ENCODE peak calls at places on chromosomes 11 and 22, in five cellular contexts. L is upper lobe of left lung; Y is ovary; U is CD8-positive, alpha-beta memory T cell; F is kidney epithelial cell. S is an unnamed sample. For H3K27me3, the result is how much of the 10 kb centered on the place peaks cover.

GRCh38 chr11:99325807-99326206 is 305.1 kb downstream of the CNTN5 start:
- DNase-seq in U (no peak), F (peak), L (no peak), Y (no peak), S (no peak)

GRCh38 chr11:44622721-44623258 is 57.3 kb downstream of the CD82 start:
- DNase-seq in Y (peak), L (peak), F (no peak), U (no peak), S (no peak)

GRCh38 chr11:126194121-126194543 is 17.3 kb downstream of the RPUSD4 start:
- DNase-seq in F (no peak), L (no peak), Y (peak), U (peak), S (peak)

GRCh38 chr11:102546923-102547471 is 16.4 kb upstream of the MMP7 start:
- DNase-seq in U (peak), Y (no peak), F (no peak), L (no peak), S (no peak)

GRCh38 chr11:34616086-34616485 is 4.8 kb upstream of the EHF start:
- DNase-seq in U (no peak), L (no peak), F (no peak), Y (no peak), S (no peak)

GRCh38 chr11:45745065-45745811 is 59.7 kb upstream of the SLC35C1 start:
- DNase-seq in Y (peak), L (no peak), U (no peak), F (no peak), S (no peak)

GRCh38 chr11:76147106-76147735 is 59.1 kb downstream of the WNT11 start:
- DNase-seq in L (no peak), Y (no peak), U (no peak), F (no peak), S (no peak)

GRCh38 chr11:7899418-7899817 is 31.6 kb downstream of the OR10A6 start:
- DNase-seq in Y (no peak), L (no peak), F (no peak), U (no peak), S (no peak)

GRCh38 chr22:45496451-45496941 is 6.2 kb upstream of the FBLN1 start:
- DNase-seq in L (no peak), U (no peak), Y (peak), F (no peak), S (no peak)

GRCh38 chr11:126546191-126546590 is 190.7 kb downstream of the ST3GAL4 start:
- DNase-seq in L (no peak), U (no peak), Y (no peak), F (no peak), S (no peak)

GRCh38 chr11:106969660-106970059 is 48.6 kb downstream of the GUCY1A2 start:
- DNase-seq in U (no peak), Y (no peak), L (no peak), F (no peak), S (no peak)

GRCh38 chr11:72243567-72244316 is at the start of gene PHOX2A:
- DNase-seq in U (no peak), F (no peak), Y (no peak), L (peak), S (no peak)
- H3K27me3 ChIP-seq in U (half or more), F (half or more), Y (under half), L (under half), S (under half)

GRCh38 chr22:22150457-22150856 is 94.1 kb upstream of the VPREB1 start:
- DNase-seq in Y (no peak), U (no peak), F (no peak), L (no peak), S (no peak)

GRCh38 chr22:22154068-22154467 is 90.5 kb upstream of the VPREB1 start:
- DNase-seq in U (no peak), L (no peak), Y (no peak), F (no peak), S (no peak)

GRCh38 chr22:22148905-22149304 is 95.7 kb upstream of the VPREB1 start:
- DNase-seq in U (no peak), F (no peak), L (no peak), Y (no peak), S (no peak)

GRCh38 chr22:22155607-22156006 is 89.0 kb upstream of the VPREB1 start:
- DNase-seq in Y (no peak), L (no peak), U (no peak), F (no peak), S (no peak)

DNA sequence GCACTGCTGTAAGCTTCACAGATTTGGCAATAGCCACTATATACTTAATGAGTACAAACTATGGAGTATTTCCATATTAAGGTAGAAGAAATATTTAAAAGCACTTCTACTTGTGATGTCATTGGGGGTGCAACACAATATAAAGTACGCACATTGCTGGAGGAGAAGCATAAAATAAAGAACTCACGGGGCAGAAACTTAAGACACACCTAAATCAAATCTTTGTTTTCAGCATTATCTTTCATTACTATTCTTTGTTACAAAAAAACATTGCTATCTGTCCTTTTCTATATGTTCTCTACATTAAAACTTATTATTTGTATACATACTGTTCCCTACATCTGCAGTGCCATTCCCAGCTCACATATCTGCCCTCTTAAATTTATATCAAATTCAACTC is 93.3 kb upstream of the VPREB1 start:
- DNase-seq in F (no peak), U (no peak), Y (no peak), L (no peak), S (no peak)
- H3K27me3 ChIP-seq in F (under half), U (under half), Y (under half), L (under half), S (half or more)

GRCh38 chr11:16767957-16768356 is 29.5 kb downstream of the C11orf58 start:
- DNase-seq in L (no peak), F (no peak), Y (no peak), U (no peak), S (no peak)
- H3K27me3 ChIP-seq in L (under half), F (under half), Y (under half), U (under half), S (under half)

GRCh38 chr22:28670691-28671261 is 8.9 kb downstream of the TTC28 start:
- DNase-seq in F (no peak), Y (no peak), L (no peak), U (no peak), S (no peak)
- H3K27me3 ChIP-seq in F (under half), Y (under half), L (under half), U (under half), S (under half)

DNA sequence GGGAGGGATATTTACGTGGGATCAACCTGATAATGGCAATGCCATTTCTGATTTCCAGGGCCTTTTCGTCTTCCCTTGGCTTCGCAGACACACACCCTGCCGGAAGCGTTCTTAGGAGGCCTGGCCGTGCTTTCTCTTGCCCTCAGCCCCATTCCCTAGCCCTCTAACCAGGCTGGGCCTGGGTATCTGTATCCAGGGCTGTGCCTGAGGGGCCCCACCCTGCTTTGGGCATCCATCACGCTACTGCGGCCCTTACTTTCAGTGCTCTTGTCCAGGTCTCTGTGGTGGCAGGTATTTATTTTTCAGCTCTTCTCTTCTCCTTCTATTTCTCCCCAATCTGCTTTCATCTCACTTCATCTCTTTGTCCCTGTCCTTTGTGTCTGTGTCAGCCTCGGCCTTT is 105.0 kb downstream of the ZBTB16 start:
- DNase-seq in U (no peak), F (no peak), Y (no peak), L (no peak), S (no peak)
- H3K27me3 ChIP-seq in U (under half), F (under half), Y (under half), L (under half), S (under half)

DNA sequence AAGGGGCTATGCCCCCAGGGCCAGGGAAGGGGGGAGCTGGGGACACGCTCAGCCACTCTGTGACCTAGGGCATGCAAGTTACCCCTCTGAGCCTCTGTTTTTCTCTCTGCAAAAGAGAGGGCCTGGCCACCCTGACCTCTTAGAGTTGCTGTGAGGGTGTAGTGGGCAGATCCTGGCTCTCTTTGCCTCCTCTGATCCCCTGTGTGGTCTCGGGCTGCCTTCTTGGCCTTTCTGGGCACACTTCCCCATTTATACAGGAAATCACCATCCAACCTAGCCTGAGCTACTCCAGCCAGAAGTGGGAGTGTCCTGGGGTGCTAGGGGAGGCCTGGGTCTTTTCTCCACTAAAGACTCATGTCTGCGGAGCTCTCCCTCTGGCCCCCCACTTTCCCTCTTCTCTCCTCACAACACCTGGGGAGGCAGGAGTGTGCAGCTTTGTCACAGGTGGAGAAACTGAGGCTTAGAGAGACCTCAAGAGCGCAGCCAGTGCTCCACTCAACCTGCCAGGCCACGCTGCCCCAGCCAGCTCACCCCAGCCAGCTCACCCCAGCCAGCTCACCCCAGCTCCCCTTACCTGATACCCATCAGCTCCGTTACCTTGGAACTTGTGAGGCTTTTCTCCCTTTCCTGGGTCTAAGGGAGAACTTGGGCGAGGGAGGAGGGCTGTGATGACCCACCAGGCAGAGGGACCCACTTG is 1.4 kb downstream of the AIFM3 start:
- DNase-seq in L (no peak), F (no peak), Y (no peak), U (no peak), S (no peak)
- H3K27me3 ChIP-seq in L (under half), F (under half), Y (under half), U (under half), S (under half)

S was measured in HAP-1.